ENCODE peak calls at places on chromosomes 3 and 15, in nine cellular contexts. One of them, this sample, is unnamed.

GRCh38 chr15:46685096-46685495 is 1032.2 kb upstream of the SEMA6D start:
- DNase-seq in dorsolateral prefrontal cortex: no peak
- DNase-seq in CD8-positive, alpha-beta T cell: no peak
- DNase-seq in upper lobe of right lung: no peak
- DNase-seq in coronary artery: no peak
- DNase-seq in colonic mucosa: no peak
- DNase-seq in esophagus squamous epithelium: no peak
- DNase-seq in cardiac muscle cell: no peak
- DNase-seq in GM12878: no peak
- DNase-seq in this sample: no peak

GRCh38 chr3:107938128-107938527 is 152.7 kb downstream of the CD47 start:
- DNase-seq in dorsolateral prefrontal cortex: no peak
- DNase-seq in upper lobe of right lung: no peak
- DNase-seq in coronary artery: no peak
- DNase-seq in colonic mucosa: peak
- DNase-seq in CD8-positive, alpha-beta T cell: no peak
- DNase-seq in esophagus squamous epithelium: no peak
- DNase-seq in GM12878: no peak
- DNase-seq in cardiac muscle cell: peak
- DNase-seq in this sample: no peak

GRCh38 chr3:11619946-11620652 is 23.6 kb downstream of the VGLL4 start:
- DNase-seq in GM12878: no peak
- DNase-seq in CD8-positive, alpha-beta T cell: no peak
- DNase-seq in cardiac muscle cell: no peak
- DNase-seq in upper lobe of right lung: no peak
- DNase-seq in esophagus squamous epithelium: no peak
- DNase-seq in dorsolateral prefrontal cortex: no peak
- DNase-seq in colonic mucosa: no peak
- DNase-seq in coronary artery: no peak
- DNase-seq in this sample: no peak

GRCh38 chr3:151016421-151016820 is 43.9 kb upstream of the CLRN1 start:
- DNase-seq in upper lobe of right lung: no peak
- DNase-seq in colonic mucosa: no peak
- DNase-seq in GM12878: no peak
- DNase-seq in esophagus squamous epithelium: no peak
- DNase-seq in cardiac muscle cell: no peak
- DNase-seq in coronary artery: no peak
- DNase-seq in dorsolateral prefrontal cortex: no peak
- DNase-seq in CD8-positive, alpha-beta T cell: no peak
- DNase-seq in this sample: no peak

GRCh38 chr15:48858401-48858800 is 19.5 kb upstream of the EID1 start:
- DNase-seq in GM12878: no peak
- DNase-seq in dorsolateral prefrontal cortex: no peak
- DNase-seq in esophagus squamous epithelium: no peak
- DNase-seq in cardiac muscle cell: no peak
- DNase-seq in CD8-positive, alpha-beta T cell: no peak
- DNase-seq in upper lobe of right lung: no peak
- DNase-seq in coronary artery: no peak
- DNase-seq in colonic mucosa: no peak
- DNase-seq in this sample: no peak

GRCh38 chr3:122946185-122946584 is 81.4 kb downstream of the SEMA5B start:
- DNase-seq in coronary artery: no peak
- DNase-seq in colonic mucosa: no peak
- DNase-seq in dorsolateral prefrontal cortex: no peak
- DNase-seq in cardiac muscle cell: no peak
- DNase-seq in esophagus squamous epithelium: no peak
- DNase-seq in CD8-positive, alpha-beta T cell: no peak
- DNase-seq in upper lobe of right lung: no peak
- DNase-seq in GM12878: no peak
- DNase-seq in this sample: no peak

GRCh38 chr15:38059665-38060064 is 125.2 kb downstream of the TMCO5A start:
- DNase-seq in GM12878: no peak
- DNase-seq in CD8-positive, alpha-beta T cell: no peak
- DNase-seq in coronary artery: no peak
- DNase-seq in esophagus squamous epithelium: no peak
- DNase-seq in cardiac muscle cell: no peak
- DNase-seq in upper lobe of right lung: no peak
- DNase-seq in colonic mucosa: no peak
- DNase-seq in dorsolateral prefrontal cortex: no peak
- DNase-seq in this sample: no peak

GRCh38 chr15:53038542-53038941 is 248.4 kb upstream of the ONECUT1 start:
- DNase-seq in upper lobe of right lung: no peak
- DNase-seq in colonic mucosa: no peak
- DNase-seq in GM12878: no peak
- DNase-seq in CD8-positive, alpha-beta T cell: no peak
- DNase-seq in dorsolateral prefrontal cortex: no peak
- DNase-seq in cardiac muscle cell: no peak
- DNase-seq in coronary artery: no peak
- DNase-seq in esophagus squamous epithelium: no peak
- DNase-seq in this sample: no peak

GRCh38 chr3:98901465-98902174 is at the start of gene DCBLD2:
- DNase-seq in coronary artery: peak
- DNase-seq in CD8-positive, alpha-beta T cell: peak
- DNase-seq in colonic mucosa: peak
- DNase-seq in upper lobe of right lung: peak
- DNase-seq in dorsolateral prefrontal cortex: peak
- DNase-seq in esophagus squamous epithelium: peak
- DNase-seq in cardiac muscle cell: peak
- DNase-seq in GM12878: peak
- DNase-seq in this sample: peak

GRCh38 chr3:98906230-98906629 is 4.7 kb upstream of the DCBLD2 start:
- DNase-seq in upper lobe of right lung: no peak
- DNase-seq in dorsolateral prefrontal cortex: no peak
- DNase-seq in cardiac muscle cell: no peak
- DNase-seq in coronary artery: no peak
- DNase-seq in colonic mucosa: no peak
- DNase-seq in GM12878: no peak
- DNase-seq in CD8-positive, alpha-beta T cell: no peak
- DNase-seq in esophagus squamous epithelium: no peak
- DNase-seq in this sample: no peak

GRCh38 chr3:98902341-98902740 is 846 bp upstream of the DCBLD2 start:
- DNase-seq in coronary artery: no peak
- DNase-seq in GM12878: no peak
- DNase-seq in CD8-positive, alpha-beta T cell: no peak
- DNase-seq in colonic mucosa: no peak
- DNase-seq in esophagus squamous epithelium: no peak
- DNase-seq in dorsolateral prefrontal cortex: no peak
- DNase-seq in cardiac muscle cell: no peak
- DNase-seq in upper lobe of right lung: no peak
- DNase-seq in this sample: no peak

GRCh38 chr3:98903099-98903498 is 1.6 kb upstream of the DCBLD2 start:
- DNase-seq in esophagus squamous epithelium: no peak
- DNase-seq in GM12878: no peak
- DNase-seq in upper lobe of right lung: no peak
- DNase-seq in CD8-positive, alpha-beta T cell: no peak
- DNase-seq in dorsolateral prefrontal cortex: no peak
- DNase-seq in colonic mucosa: no peak
- DNase-seq in coronary artery: no peak
- DNase-seq in cardiac muscle cell: no peak
- DNase-seq in this sample: no peak

DNA sequence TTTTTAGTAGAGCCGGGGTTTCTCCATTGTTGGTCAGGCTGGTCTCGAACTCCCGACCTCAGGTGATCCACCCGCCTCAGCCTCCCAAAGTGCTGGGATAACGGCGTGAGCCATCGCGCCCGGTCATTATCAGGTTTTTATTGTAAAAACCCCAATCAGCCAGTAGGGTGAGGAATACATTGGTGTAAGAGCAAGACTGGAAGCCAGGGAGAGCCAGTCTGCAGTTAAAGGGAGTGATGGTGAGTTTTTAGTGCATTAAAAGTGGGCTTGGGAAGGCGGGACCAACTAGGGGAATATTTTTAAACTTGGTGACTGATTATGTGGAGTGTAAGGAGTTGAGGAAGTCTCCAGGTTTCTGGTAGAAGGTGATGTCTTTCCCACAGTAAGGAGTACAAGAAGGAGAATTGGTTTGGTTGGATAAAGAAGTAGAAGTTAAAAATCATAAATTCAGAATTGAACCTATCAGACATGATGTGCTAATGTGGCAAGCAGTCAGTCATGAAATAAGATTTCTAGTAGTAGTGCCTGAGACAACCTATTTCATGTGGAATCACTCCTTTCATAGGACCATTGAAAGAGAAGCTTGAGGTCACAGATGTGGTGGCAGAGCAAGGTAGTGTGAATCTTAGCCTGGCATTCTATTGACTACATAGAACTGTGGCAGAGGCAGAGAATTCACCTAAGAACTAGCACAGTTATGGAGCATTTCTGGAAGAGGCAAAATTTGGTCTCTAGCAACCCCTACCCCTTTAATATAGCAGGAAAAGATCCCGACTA is 2.4 kb upstream of the DCBLD2 start:
- DNase-seq in coronary artery: no peak
- DNase-seq in GM12878: no peak
- DNase-seq in cardiac muscle cell: no peak
- DNase-seq in CD8-positive, alpha-beta T cell: no peak
- DNase-seq in esophagus squamous epithelium: no peak
- DNase-seq in dorsolateral prefrontal cortex: no peak
- DNase-seq in upper lobe of right lung: no peak
- DNase-seq in colonic mucosa: no peak
- DNase-seq in this sample: no peak
- H3K4me3 ChIP-seq in coronary artery: no peak
- H3K4me3 ChIP-seq in GM12878: no peak
- H3K4me3 ChIP-seq in cardiac muscle cell: no peak
- H3K4me3 ChIP-seq in CD8-positive, alpha-beta T cell: no peak
- H3K4me3 ChIP-seq in esophagus squamous epithelium: no peak
- H3K4me3 ChIP-seq in dorsolateral prefrontal cortex: no peak
- H3K4me3 ChIP-seq in upper lobe of right lung: no peak
- H3K4me3 ChIP-seq in colonic mucosa: no peak
- H3K4me3 ChIP-seq in this sample: no peak

DNA sequence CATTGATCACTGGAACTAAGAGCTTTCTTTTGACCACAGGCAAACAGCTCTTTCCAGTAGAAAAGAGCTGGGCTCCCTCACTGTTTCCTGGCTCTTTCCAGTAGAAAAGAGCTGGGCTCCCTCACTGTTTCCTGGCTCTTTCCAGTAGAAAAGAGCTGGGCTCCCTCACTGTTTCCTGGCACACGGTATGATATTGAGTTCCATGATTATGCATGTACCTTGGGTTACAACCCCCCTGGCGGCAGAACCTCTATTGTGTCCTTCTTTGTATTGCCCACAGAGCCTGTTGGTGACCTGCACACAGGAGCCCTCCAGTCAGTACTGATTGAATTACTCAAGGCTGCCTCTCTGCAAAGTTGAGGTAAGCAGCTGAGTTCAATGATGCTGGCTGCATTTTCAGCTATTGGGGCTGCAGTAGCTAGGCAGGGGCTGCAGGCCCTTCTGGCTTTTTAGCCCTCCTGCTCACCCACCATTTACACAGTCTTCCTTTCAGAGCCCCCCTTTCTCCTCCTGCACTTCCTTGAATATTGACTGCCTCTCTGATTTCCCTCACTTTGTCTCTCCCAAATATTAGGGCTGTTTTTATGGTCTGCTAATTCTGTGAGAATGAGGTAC is 10.2 kb downstream of the ACKR2 start:
- DNase-seq in dorsolateral prefrontal cortex: no peak
- DNase-seq in esophagus squamous epithelium: no peak
- DNase-seq in CD8-positive, alpha-beta T cell: no peak
- DNase-seq in GM12878: no peak
- DNase-seq in cardiac muscle cell: peak
- DNase-seq in coronary artery: no peak
- DNase-seq in upper lobe of right lung: no peak
- DNase-seq in colonic mucosa: peak
- DNase-seq in this sample: no peak
- TF ChIP-seq CTCF in dorsolateral prefrontal cortex: no peak
- TF ChIP-seq CTCF in esophagus squamous epithelium: no peak
- TF ChIP-seq CTCF in CD8-positive, alpha-beta T cell: no peak
- TF ChIP-seq CTCF in GM12878: no peak
- TF ChIP-seq CTCF in cardiac muscle cell: no peak
- TF ChIP-seq CTCF in coronary artery: no peak
- TF ChIP-seq CTCF in upper lobe of right lung: no peak
- TF ChIP-seq CTCF in colonic mucosa: no peak
- TF ChIP-seq CTCF in this sample: no peak

GRCh38 chr3:184562146-184562861 is 719 bp downstream of the EPHB3 start:
- DNase-seq in CD8-positive, alpha-beta T cell: no peak
- DNase-seq in coronary artery: no peak
- DNase-seq in GM12878: no peak
- DNase-seq in colonic mucosa: no peak
- DNase-seq in upper lobe of right lung: peak
- DNase-seq in dorsolateral prefrontal cortex: no peak
- DNase-seq in cardiac muscle cell: no peak
- DNase-seq in esophagus squamous epithelium: no peak
- DNase-seq in this sample: no peak

GRCh38 chr3:184561329-184562145 is at the start of gene EPHB3:
- DNase-seq in GM12878: peak
- DNase-seq in esophagus squamous epithelium: peak
- DNase-seq in CD8-positive, alpha-beta T cell: peak
- DNase-seq in colonic mucosa: peak
- DNase-seq in upper lobe of right lung: peak
- DNase-seq in cardiac muscle cell: peak
- DNase-seq in dorsolateral prefrontal cortex: peak
- DNase-seq in coronary artery: peak
- DNase-seq in this sample: peak

GRCh38 chr3:184563941-184564684 is 2.5 kb downstream of the EPHB3 start:
- DNase-seq in esophagus squamous epithelium: no peak
- DNase-seq in colonic mucosa: no peak
- DNase-seq in upper lobe of right lung: no peak
- DNase-seq in CD8-positive, alpha-beta T cell: no peak
- DNase-seq in GM12878: no peak
- DNase-seq in coronary artery: no peak
- DNase-seq in cardiac muscle cell: no peak
- DNase-seq in dorsolateral prefrontal cortex: no peak
- DNase-seq in this sample: no peak

GRCh38 chr3:184563569-184563925 is 2.0 kb downstream of the EPHB3 start:
- DNase-seq in cardiac muscle cell: no peak
- DNase-seq in esophagus squamous epithelium: no peak
- DNase-seq in dorsolateral prefrontal cortex: no peak
- DNase-seq in coronary artery: no peak
- DNase-seq in colonic mucosa: no peak
- DNase-seq in CD8-positive, alpha-beta T cell: no peak
- DNase-seq in upper lobe of right lung: no peak
- DNase-seq in GM12878: no peak
- DNase-seq in this sample: no peak

GRCh38 chr3:184562875-184563568 is 1.4 kb downstream of the EPHB3 start:
- DNase-seq in coronary artery: no peak
- DNase-seq in cardiac muscle cell: peak
- DNase-seq in CD8-positive, alpha-beta T cell: no peak
- DNase-seq in colonic mucosa: no peak
- DNase-seq in GM12878: no peak
- DNase-seq in esophagus squamous epithelium: no peak
- DNase-seq in dorsolateral prefrontal cortex: no peak
- DNase-seq in upper lobe of right lung: no peak
- DNase-seq in this sample: no peak
- H3K4me3 ChIP-seq in coronary artery: peak
- H3K4me3 ChIP-seq in cardiac muscle cell: peak
- H3K4me3 ChIP-seq in CD8-positive, alpha-beta T cell: no peak
- H3K4me3 ChIP-seq in colonic mucosa: peak
- H3K4me3 ChIP-seq in GM12878: no peak
- H3K4me3 ChIP-seq in esophagus squamous epithelium: peak
- H3K4me3 ChIP-seq in dorsolateral prefrontal cortex: peak
- H3K4me3 ChIP-seq in upper lobe of right lung: peak
- H3K4me3 ChIP-seq in this sample: peak

GRCh38 chr3:13498354-13499060 is 18.4 kb downstream of the HDAC11 start:
- DNase-seq in coronary artery: no peak
- DNase-seq in esophagus squamous epithelium: no peak
- DNase-seq in colonic mucosa: no peak
- DNase-seq in upper lobe of right lung: peak
- DNase-seq in CD8-positive, alpha-beta T cell: no peak
- DNase-seq in GM12878: no peak
- DNase-seq in cardiac muscle cell: no peak
- DNase-seq in dorsolateral prefrontal cortex: no peak
- DNase-seq in this sample: no peak

GRCh38 chr3:13501527-13501926 is 21.4 kb downstream of the HDAC11 start:
- DNase-seq in coronary artery: no peak
- DNase-seq in dorsolateral prefrontal cortex: peak
- DNase-seq in upper lobe of right lung: peak
- DNase-seq in esophagus squamous epithelium: no peak
- DNase-seq in colonic mucosa: no peak
- DNase-seq in GM12878: no peak
- DNase-seq in CD8-positive, alpha-beta T cell: no peak
- DNase-seq in cardiac muscle cell: no peak
- DNase-seq in this sample: no peak

GRCh38 chr3:13501958-13502790 is 22.1 kb downstream of the HDAC11 start:
- DNase-seq in upper lobe of right lung: peak
- DNase-seq in cardiac muscle cell: no peak
- DNase-seq in dorsolateral prefrontal cortex: no peak
- DNase-seq in CD8-positive, alpha-beta T cell: no peak
- DNase-seq in coronary artery: no peak
- DNase-seq in GM12878: no peak
- DNase-seq in esophagus squamous epithelium: no peak
- DNase-seq in colonic mucosa: no peak
- DNase-seq in this sample: no peak

GRCh38 chr3:13501056-13501455 is 20.9 kb downstream of the HDAC11 start:
- DNase-seq in cardiac muscle cell: no peak
- DNase-seq in esophagus squamous epithelium: no peak
- DNase-seq in CD8-positive, alpha-beta T cell: no peak
- DNase-seq in colonic mucosa: no peak
- DNase-seq in upper lobe of right lung: peak
- DNase-seq in dorsolateral prefrontal cortex: peak
- DNase-seq in coronary artery: no peak
- DNase-seq in GM12878: no peak
- DNase-seq in this sample: no peak

DNA sequence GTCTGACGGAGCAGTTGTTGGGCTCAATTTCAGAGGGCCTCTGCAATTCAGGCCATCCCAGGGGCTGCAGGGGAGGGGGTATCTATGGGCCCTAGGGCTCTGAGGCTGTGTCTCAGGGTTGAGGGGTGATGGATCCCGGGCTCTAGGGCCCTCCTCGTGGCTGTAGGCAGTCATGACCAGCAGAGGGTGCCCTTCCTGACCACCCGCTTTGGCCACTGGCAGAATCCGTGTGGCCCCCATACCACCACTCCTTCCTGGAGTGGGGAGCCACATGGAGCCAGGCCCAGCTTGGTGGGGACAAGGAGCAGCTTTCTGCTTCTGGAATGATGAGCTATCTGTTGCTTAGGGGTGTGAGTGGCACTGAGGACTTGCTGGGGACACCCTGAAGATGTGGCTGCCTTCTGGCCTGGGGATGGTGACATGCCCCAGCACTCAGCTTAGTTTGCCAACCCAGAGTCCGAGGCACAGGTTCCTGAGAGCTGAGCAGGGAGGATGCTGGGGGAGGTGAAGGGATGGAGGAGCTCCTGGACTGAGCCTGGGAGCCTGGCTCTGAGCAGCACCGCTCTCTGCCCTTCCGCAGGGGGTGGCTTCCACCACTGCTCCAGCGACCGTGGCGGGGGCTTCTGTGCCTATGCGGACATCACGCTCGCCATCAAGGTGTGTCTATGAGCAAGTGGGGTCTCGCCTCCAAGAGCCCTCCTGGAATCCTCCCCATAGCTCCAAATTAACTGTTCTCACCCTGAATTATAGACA is 20.2 kb downstream of the HDAC11 start:
- DNase-seq in GM12878: no peak
- DNase-seq in CD8-positive, alpha-beta T cell: no peak
- DNase-seq in upper lobe of right lung: peak
- DNase-seq in dorsolateral prefrontal cortex: peak
- DNase-seq in esophagus squamous epithelium: no peak
- DNase-seq in coronary artery: no peak
- DNase-seq in colonic mucosa: no peak
- DNase-seq in cardiac muscle cell: peak
- DNase-seq in this sample: no peak
- TF ChIP-seq CTCF in GM12878: peak
- TF ChIP-seq CTCF in CD8-positive, alpha-beta T cell: no peak
- TF ChIP-seq CTCF in upper lobe of right lung: peak
- TF ChIP-seq CTCF in dorsolateral prefrontal cortex: peak
- TF ChIP-seq CTCF in esophagus squamous epithelium: no peak
- TF ChIP-seq CTCF in coronary artery: no peak
- TF ChIP-seq CTCF in colonic mucosa: no peak
- TF ChIP-seq CTCF in cardiac muscle cell: peak
- TF ChIP-seq CTCF in this sample: no peak

This sample was measured in lower leg skin.